ENCODE peak calls at places on chromosome 9, in six cellular contexts. One of them, this sample, is unnamed.

GRCh38 chr9:21096901-21097255 is 19.1 kb upstream of the IFNB1 start:
- DNase-seq in AG20443: no peak
- DNase-seq in HEK293T: no peak
- DNase-seq in NCI-H1105: no peak
- DNase-seq in iPS-NIHi11: no peak
- DNase-seq in putamen: no peak
- DNase-seq in this sample: no peak

GRCh38 chr9:131744171-131744714 is 4.4 kb upstream of the RAPGEF1 start:
- DNase-seq in AG20443: no peak
- DNase-seq in HEK293T: no peak
- DNase-seq in NCI-H1105: no peak
- DNase-seq in iPS-NIHi11: no peak
- DNase-seq in putamen: no peak
- DNase-seq in this sample: no peak

GRCh38 chr9:4904322-4905134 is 80.5 kb upstream of the JAK2 start:
- DNase-seq in AG20443: peak; percentile 60
- DNase-seq in HEK293T: no peak
- DNase-seq in NCI-H1105: peak; percentile 65
- DNase-seq in iPS-NIHi11: no peak
- DNase-seq in putamen: no peak
- DNase-seq in this sample: no peak

GRCh38 chr9:3828495-3828894 is 302.7 kb upstream of the RFX3 start:
- DNase-seq in AG20443: peak; percentile 69
- DNase-seq in HEK293T: no peak
- DNase-seq in NCI-H1105: no peak
- DNase-seq in iPS-NIHi11: no peak
- DNase-seq in putamen: no peak
- DNase-seq in this sample: no peak

GRCh38 chr9:34498511-34498910 is 24.3 kb downstream of the ENHO start:
- DNase-seq in AG20443: no peak
- DNase-seq in HEK293T: no peak
- DNase-seq in NCI-H1105: no peak
- DNase-seq in iPS-NIHi11: no peak
- DNase-seq in putamen: no peak
- DNase-seq in this sample: no peak

GRCh38 chr9:115022760-115023434 is 92.5 kb upstream of the TNFSF8 start:
- DNase-seq in AG20443: peak; percentile 94
- DNase-seq in HEK293T: no peak
- DNase-seq in NCI-H1105: no peak
- DNase-seq in iPS-NIHi11: no peak
- DNase-seq in putamen: no peak
- DNase-seq in this sample: no peak

GRCh38 chr9:111833941-111834340 is 39.2 kb upstream of the SHOC1 start:
- DNase-seq in AG20443: peak; percentile 27
- DNase-seq in HEK293T: no peak
- DNase-seq in NCI-H1105: no peak
- DNase-seq in iPS-NIHi11: no peak
- DNase-seq in putamen: no peak
- DNase-seq in this sample: no peak

GRCh38 chr9:121599186-121599871 is 52.1 kb upstream of the DAB2IP start:
- DNase-seq in AG20443: peak; percentile 85
- DNase-seq in HEK293T: peak; percentile 78
- DNase-seq in NCI-H1105: peak; percentile 42
- DNase-seq in iPS-NIHi11: peak; percentile 98
- DNase-seq in putamen: no peak
- DNase-seq in this sample: no peak

GRCh38 chr9:128921881-128922763 is 1.3 kb downstream of the PHYHD1 start:
- DNase-seq in AG20443: peak; percentile 61
- DNase-seq in HEK293T: peak; percentile 80
- DNase-seq in NCI-H1105: no peak
- DNase-seq in iPS-NIHi11: peak; percentile 84
- DNase-seq in putamen: no peak
- DNase-seq in this sample: peak; percentile 82

GRCh38 chr9:126235350-126235740 is 91.3 kb upstream of the MVB12B start:
- DNase-seq in AG20443: no peak
- DNase-seq in HEK293T: peak; percentile 2
- DNase-seq in NCI-H1105: no peak
- DNase-seq in iPS-NIHi11: no peak
- DNase-seq in putamen: no peak
- DNase-seq in this sample: no peak

GRCh38 chr9:108057421-108058136 is 568.0 kb upstream of the KLF4 start:
- DNase-seq in AG20443: peak; percentile 88
- DNase-seq in HEK293T: no peak
- DNase-seq in NCI-H1105: no peak
- DNase-seq in iPS-NIHi11: no peak
- DNase-seq in putamen: no peak
- DNase-seq in this sample: no peak

GRCh38 chr9:32398207-32398606 is 13.8 kb downstream of the ACO1 start:
- DNase-seq in AG20443: no peak
- DNase-seq in HEK293T: no peak
- DNase-seq in NCI-H1105: no peak
- DNase-seq in iPS-NIHi11: no peak
- DNase-seq in putamen: no peak
- DNase-seq in this sample: no peak

GRCh38 chr9:21579209-21579608 is 97.1 kb upstream of the IFNE start:
- DNase-seq in AG20443: no peak
- DNase-seq in HEK293T: no peak
- DNase-seq in NCI-H1105: no peak
- DNase-seq in iPS-NIHi11: no peak
- DNase-seq in putamen: no peak
- DNase-seq in this sample: no peak

GRCh38 chr9:121055642-121056143 is 5.6 kb upstream of the C5 start:
- DNase-seq in AG20443: peak; percentile 19
- DNase-seq in HEK293T: peak; percentile 44
- DNase-seq in NCI-H1105: no peak
- DNase-seq in iPS-NIHi11: peak; percentile 71
- DNase-seq in putamen: no peak
- DNase-seq in this sample: peak; percentile 37

GRCh38 chr9:26744362-26744965 is 148.1 kb downstream of the CAAP1 start:
- DNase-seq in AG20443: peak; percentile 17
- DNase-seq in HEK293T: no peak
- DNase-seq in NCI-H1105: peak; percentile 10
- DNase-seq in iPS-NIHi11: peak; percentile 10
- DNase-seq in putamen: peak; percentile 9
- DNase-seq in this sample: peak; percentile 9

This sample was measured in A673.